ENCODE peak calls at places on chromosomes 4 and X, in ten cellular contexts. Y is uterus; G is MM.1S; O is fibroblast of mammary gland; A is CD4-positive, alpha-beta T cell; H is endothelial cell; D is AG09309; P is cardiac fibroblast; K is chondrocyte; F is mesothelial cell of epicardium. V is an unnamed sample.

GRCh38 chrX:10769696-10770619 is 149.6 kb upstream of the MID1 start:
- DNase-seq in Y (peak), G (no peak), O (peak), A (no peak), H (no peak), D (no peak), P (peak), K (no peak), F (no peak), V (no peak)

GRCh38 chrX:149570668-149571067 is 16.6 kb downstream of the MAGEA9B start:
- DNase-seq in Y (no peak), G (no peak), O (peak), A (no peak), H (no peak), D (peak), P (peak), K (no peak), F (no peak), V (no peak)

GRCh38 chrX:135981010-135981409 is 4.2 kb upstream of the SLC9A6 start:
- DNase-seq in Y (no peak), G (no peak), O (no peak), A (no peak), H (no peak), D (no peak), P (no peak), K (no peak), F (no peak), V (no peak)

GRCh38 chr4:54543088-54543795 is 114.5 kb upstream of the KIT start:
- DNase-seq in Y (no peak), G (no peak), O (peak), A (no peak), H (no peak), D (peak), P (peak), K (no peak), F (no peak), V (no peak)

GRCh38 chr4:113446019-113446418 is 315.5 kb downstream of the CAMK2D start:
- DNase-seq in Y (no peak), G (no peak), O (peak), A (no peak), H (no peak), D (no peak), P (peak), K (no peak), F (no peak), V (no peak)

GRCh38 chr4:6332042-6332668 is 62.5 kb downstream of the WFS1 start:
- DNase-seq in Y (no peak), G (peak), O (peak), A (no peak), H (peak), D (no peak), P (peak), K (no peak), F (no peak), V (peak)

GRCh38 chr4:184969610-184970009 is 48.7 kb upstream of the HELT start:
- DNase-seq in Y (no peak), G (no peak), O (no peak), A (no peak), H (no peak), D (no peak), P (no peak), K (no peak), F (no peak), V (no peak)

GRCh38 chr4:41305486-41305885 is 48.8 kb downstream of the UCHL1 start:
- DNase-seq in Y (no peak), G (no peak), O (no peak), A (no peak), H (no peak), D (no peak), P (no peak), K (no peak), F (no peak), V (no peak)

GRCh38 chrX:13261348-13261747 is 58.5 kb downstream of the ATXN3L start:
- DNase-seq in Y (no peak), G (no peak), O (no peak), A (no peak), H (no peak), D (no peak), P (no peak), K (no peak), F (no peak), V (no peak)

GRCh38 chr4:110850461-110851447 is 227.9 kb upstream of the PITX2 start:
- DNase-seq in Y (no peak), G (no peak), O (no peak), A (no peak), H (no peak), D (no peak), P (no peak), K (no peak), F (no peak), V (no peak)

GRCh38 chr4:63529581-63529980 is 879.7 kb downstream of the TECRL start:
- DNase-seq in Y (no peak), G (no peak), O (no peak), A (no peak), H (no peak), D (no peak), P (no peak), K (no peak), F (no peak), V (no peak)

GRCh38 chr4:153205757-153206156 is 1.5 kb downstream of the TRIM2 start:
- DNase-seq in Y (no peak), G (no peak), O (peak), A (no peak), H (no peak), D (no peak), P (no peak), K (no peak), F (no peak), V (no peak)

GRCh38 chr4:99665981-99666380 is 8.4 kb upstream of the C4orf54 start:
- DNase-seq in Y (no peak), G (peak), O (no peak), A (no peak), H (no peak), D (no peak), P (no peak), K (no peak), F (no peak), V (no peak)

GRCh38 chr4:17577660-17578481 is 873 bp downstream of the LAP3 start:
- DNase-seq in Y (peak), G (peak), O (peak), A (no peak), H (peak), D (no peak), P (peak), K (peak), F (no peak), V (peak)

GRCh38 chr4:140944539-140944938 is 188.4 kb upstream of the TBC1D9 start:
- DNase-seq in Y (no peak), G (no peak), O (peak), A (no peak), H (no peak), D (no peak), P (peak), K (no peak), F (no peak), V (no peak)

GRCh38 chr4:151014521-151015457 is at the start of gene LRBA:
- DNase-seq in Y (peak), G (peak), O (peak), A (peak), H (peak), D (no peak), P (peak), K (no peak), F (peak), V (peak)

GRCh38 chr4:86910369-86910768 is 18.1 kb upstream of the C4orf36 start:
- DNase-seq in Y (no peak), G (no peak), O (no peak), A (no peak), H (no peak), D (no peak), P (no peak), K (no peak), F (no peak), V (no peak)

GRCh38 chr4:67234296-67234695 is 311.0 kb downstream of the CENPC start:
- DNase-seq in Y (no peak), G (no peak), O (peak), A (no peak), H (no peak), D (no peak), P (no peak), K (no peak), F (no peak), V (no peak)

GRCh38 chr4:46389301-46389761 is 597 bp downstream of the GABRA2 start:
- DNase-seq in Y (no peak), G (no peak), O (no peak), A (no peak), H (no peak), D (no peak), P (peak), K (no peak), F (peak), V (peak)

GRCh38 chr4:23877758-23878229 is 12.1 kb downstream of the PPARGC1A start:
- DNase-seq in Y (no peak), G (no peak), O (peak), A (no peak), H (no peak), D (no peak), P (peak), K (no peak), F (no peak), V (no peak)

GRCh38 chr4:54685810-54686209 is 28.1 kb downstream of the KIT start:
- DNase-seq in Y (no peak), G (no peak), O (no peak), A (no peak), H (no peak), D (no peak), P (no peak), K (no peak), F (no peak), V (no peak)

GRCh38 chr4:7347981-7348380 is 86.7 kb downstream of the PSAPL1 start:
- DNase-seq in Y (no peak), G (no peak), O (no peak), A (no peak), H (no peak), D (peak), P (no peak), K (no peak), F (no peak), V (no peak)

GRCh38 chrX:13691845-13692334 is 3.0 kb downstream of the RAB9A start:
- DNase-seq in Y (no peak), G (no peak), O (peak), A (no peak), H (no peak), D (no peak), P (no peak), K (no peak), F (no peak), V (no peak)

GRCh38 chr4:175776217-175776616 is 35.8 kb downstream of the GPM6A start:
- DNase-seq in Y (no peak), G (no peak), O (no peak), A (no peak), H (peak), D (no peak), P (no peak), K (no peak), F (no peak), V (no peak)

GRCh38 chr4:140237616-140238352 is 83.8 kb upstream of the MAML3 start:
- DNase-seq in Y (peak), G (no peak), O (peak), A (no peak), H (peak), D (peak), P (peak), K (no peak), F (peak), V (no peak)

GRCh38 chr4:25107827-25108516 is 52.3 kb downstream of the SEPSECS start:
- DNase-seq in Y (no peak), G (no peak), O (no peak), A (no peak), H (no peak), D (no peak), P (peak), K (no peak), F (no peak), V (no peak)

GRCh38 chr4:115763051-115763450 is 649.6 kb upstream of the NDST4 start:
- DNase-seq in Y (no peak), G (no peak), O (no peak), A (no peak), H (no peak), D (no peak), P (no peak), K (no peak), F (no peak), V (no peak)

GRCh38 chr4:118338981-118339765 is 13.6 kb downstream of the PRSS12 start:
- DNase-seq in Y (no peak), G (no peak), O (peak), A (no peak), H (no peak), D (peak), P (no peak), K (no peak), F (no peak), V (no peak)

GRCh38 chrX:32139463-32139862 is 1067.6 kb upstream of the FTHL17 start:
- DNase-seq in Y (no peak), G (no peak), O (no peak), A (no peak), H (no peak), D (no peak), P (no peak), K (no peak), F (no peak), V (no peak)

GRCh38 chr4:173531085-173531965 is 1.3 kb upstream of the HAND2 start:
- DNase-seq in Y (peak), G (no peak), O (no peak), A (no peak), H (no peak), D (no peak), P (peak), K (no peak), F (peak), V (no peak)

GRCh38 chr4:143489116-143489515 is 24.4 kb upstream of the SMARCA5 start:
- DNase-seq in Y (no peak), G (no peak), O (peak), A (no peak), H (no peak), D (no peak), P (no peak), K (no peak), F (no peak), V (no peak)

GRCh38 chr4:6416518-6417286 is 55.7 kb downstream of the PPP2R2C start:
- DNase-seq in Y (no peak), G (no peak), O (no peak), A (no peak), H (no peak), D (no peak), P (no peak), K (no peak), F (no peak), V (no peak)

GRCh38 chrX:117713411-117713810 is 403.2 kb downstream of the KLHL13 start:
- DNase-seq in Y (no peak), G (no peak), O (no peak), A (no peak), H (no peak), D (no peak), P (no peak), K (no peak), F (no peak), V (no peak)

GRCh38 chr4:7153711-7154110 is 38.6 kb upstream of the SORCS2 start:
- DNase-seq in Y (no peak), G (no peak), O (no peak), A (no peak), H (no peak), D (no peak), P (no peak), K (peak), F (no peak), V (no peak)

GRCh38 chr4:75655562-75655961 is 17.6 kb downstream of the G3BP2 start:
- DNase-seq in Y (no peak), G (peak), O (no peak), A (no peak), H (no peak), D (no peak), P (no peak), K (no peak), F (no peak), V (no peak)

GRCh38 chr4:105061136-105061696 is 85.5 kb upstream of the TET2 start:
- DNase-seq in Y (no peak), G (peak), O (peak), A (no peak), H (no peak), D (no peak), P (peak), K (no peak), F (no peak), V (no peak)

DNA sequence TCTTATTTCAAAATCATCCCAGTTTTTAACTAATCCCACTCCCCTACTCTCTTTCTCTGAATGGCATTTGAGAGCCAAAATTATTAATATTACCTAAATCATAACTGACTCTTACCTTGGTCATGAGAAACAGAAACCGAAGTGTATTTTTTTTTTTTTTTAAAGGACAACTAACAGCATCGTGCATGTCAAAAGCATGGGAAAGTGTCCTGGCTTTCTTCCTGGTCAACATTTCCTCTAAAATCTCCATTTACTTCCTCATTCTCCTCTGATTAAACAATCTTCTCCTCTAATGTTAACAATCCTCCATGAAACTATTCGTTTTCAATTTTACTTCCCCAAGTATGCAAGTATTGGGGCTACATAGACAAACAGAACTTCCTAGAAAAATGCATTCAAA is 2.1 kb upstream of the STS start:
- DNase-seq in Y (no peak), G (no peak), O (no peak), A (no peak), H (no peak), D (no peak), P (no peak), K (no peak), F (no peak), V (no peak)
- TF ChIP-seq CTCF in Y (no peak), G (no peak), O (no peak), A (no peak), H (no peak), D (no peak), P (no peak), K (no peak), F (no peak), V (no peak)

GRCh38 chrX:154762529-154763296 is at the start of gene DKC1:
- DNase-seq in Y (peak), G (peak), O (peak), A (peak), H (peak), D (peak), P (peak), K (peak), F (peak), V (peak)
- TF ChIP-seq CTCF in Y (peak), G (no peak), O (no peak), A (no peak), H (no peak), D (peak), P (no peak), K (peak), F (no peak), V (no peak)

GRCh38 chrX:131830400-131831184 is 192.5 kb upstream of the STK26 start:
- DNase-seq in Y (peak), G (peak), O (peak), A (no peak), H (peak), D (peak), P (peak), K (peak), F (peak), V (peak)
- TF ChIP-seq CTCF in Y (peak), G (peak), O (peak), A (no peak), H (no peak), D (peak), P (peak), K (peak), F (peak), V (peak)

DNA sequence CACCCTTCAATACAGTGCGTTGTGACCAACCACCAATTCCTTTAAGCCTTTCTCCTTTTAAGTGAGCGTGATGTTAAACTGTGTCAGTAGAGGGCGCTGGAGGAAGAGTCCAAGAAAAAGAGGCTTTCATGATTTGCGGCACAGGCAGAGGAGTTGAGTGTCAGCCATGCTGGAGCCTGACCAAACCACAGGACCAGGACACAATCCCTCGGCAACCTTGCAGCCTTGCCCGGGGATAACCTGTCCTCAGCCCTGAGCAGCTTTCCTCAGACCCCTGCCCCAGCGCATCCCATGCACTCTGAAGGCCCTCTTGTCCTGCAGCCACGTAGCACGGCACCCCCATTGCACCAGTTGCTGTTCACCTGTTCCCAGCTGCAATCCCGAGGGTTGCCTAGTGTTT is 53.5 kb upstream of the SMIM31 start:
- DNase-seq in Y (no peak), G (no peak), O (peak), A (no peak), H (peak), D (no peak), P (no peak), K (no peak), F (no peak), V (no peak)
- TF ChIP-seq CTCF in Y (no peak), G (peak), O (peak), A (no peak), H (peak), D (no peak), P (no peak), K (peak), F (peak), V (peak)

GRCh38 chr4:178577933-178578332 is 1135.7 kb upstream of the AGA start:
- DNase-seq in Y (no peak), G (no peak), O (no peak), A (no peak), H (no peak), D (no peak), P (no peak), K (no peak), F (no peak), V (no peak)
- TF ChIP-seq CTCF in Y (no peak), G (no peak), O (no peak), A (no peak), H (no peak), D (no peak), P (no peak), K (no peak), F (no peak), V (no peak)

GRCh38 chr4:112245383-112245782 is 13.8 kb downstream of the AP1AR start:
- DNase-seq in Y (no peak), G (no peak), O (peak), A (no peak), H (no peak), D (no peak), P (no peak), K (no peak), F (no peak), V (no peak)
- TF ChIP-seq CTCF in Y (no peak), G (peak), O (peak), A (no peak), H (peak), D (no peak), P (peak), K (peak), F (no peak), V (peak)

GRCh38 chrX:74234829-74235228 is 69.2 kb upstream of the ZCCHC13 start:
- DNase-seq in Y (no peak), G (no peak), O (no peak), A (no peak), H (no peak), D (no peak), P (no peak), K (no peak), F (no peak), V (no peak)

GRCh38 chrX:74238771-74239170 is 65.2 kb upstream of the ZCCHC13 start:
- DNase-seq in Y (no peak), G (no peak), O (no peak), A (no peak), H (no peak), D (no peak), P (no peak), K (no peak), F (no peak), V (no peak)

GRCh38 chrX:74230094-74230493 is 73.9 kb upstream of the ZCCHC13 start:
- DNase-seq in Y (no peak), G (no peak), O (no peak), A (no peak), H (no peak), D (no peak), P (no peak), K (no peak), F (no peak), V (no peak)

GRCh38 chrX:74231625-74232024 is 72.4 kb upstream of the ZCCHC13 start:
- DNase-seq in Y (no peak), G (no peak), O (no peak), A (no peak), H (no peak), D (no peak), P (no peak), K (no peak), F (no peak), V (no peak)

GRCh38 chrX:74232859-74233258 is 71.1 kb upstream of the ZCCHC13 start:
- DNase-seq in Y (no peak), G (no peak), O (peak), A (no peak), H (no peak), D (no peak), P (peak), K (no peak), F (no peak), V (no peak)
- TF ChIP-seq CTCF in Y (no peak), G (no peak), O (no peak), A (no peak), H (peak), D (peak), P (no peak), K (peak), F (peak), V (peak)

GRCh38 chr4:121464854-121465253 is 84.0 kb upstream of the QRFPR start:
- DNase-seq in Y (no peak), G (no peak), O (no peak), A (no peak), H (no peak), D (no peak), P (no peak), K (no peak), F (no peak), V (no peak)
- TF ChIP-seq CTCF in Y (no peak), G (peak), O (no peak), A (no peak), H (no peak), D (no peak), P (no peak), K (no peak), F (no peak), V (no peak)

V was measured in progenitor cell of endocrine pancreas.